ENCODE peak calls at places on chromosomes 5 and 9, in six cellular contexts. Q is adipocyte, Y is mesendoderm, H is aorta, G is astrocyte, W is stomach. K is an unnamed sample. For H3K36me3 and H3K27me3, the result is how much of the 10 kb centered on the place peaks cover.

GRCh38 chr5:180463916-180464602 is 30.1 kb upstream of the CNOT6 start:
- DNase-seq in Q (no peak), Y (no peak), H (no peak), G (no peak), W (no peak), K (no peak)

GRCh38 chr5:171592741-171593140 is 173.3 kb downstream of the FGF18 start:
- DNase-seq in Q (no peak), Y (no peak), H (no peak), G (peak), W (no peak), K (peak)

GRCh38 chr9:96609732-96610131 is 9.9 kb downstream of the CDC14B start:
- DNase-seq in Q (no peak), Y (no peak), H (no peak), G (no peak), W (no peak), K (no peak)

GRCh38 chr5:139949710-139950109 is 93.4 kb downstream of the NRG2 start:
- DNase-seq in Q (no peak), Y (peak), H (no peak), G (no peak), W (no peak), K (no peak)

GRCh38 chr9:72158680-72159079 is 9.4 kb downstream of the GDA start:
- DNase-seq in Q (no peak), Y (no peak), H (no peak), G (no peak), W (no peak), K (no peak)

GRCh38 chr5:150167908-150168307 is 1.3 kb downstream of the CDX1 start:
- DNase-seq in Q (no peak), Y (peak), H (no peak), G (no peak), W (no peak), K (no peak)

GRCh38 chr5:151148583-151148982 is 9.0 kb downstream of the ANXA6 start:
- DNase-seq in Q (no peak), Y (no peak), H (no peak), G (no peak), W (no peak), K (no peak)

GRCh38 chr5:132182366-132183040 is 45.1 kb downstream of the P4HA2 start:
- DNase-seq in Q (peak), Y (peak), H (no peak), G (no peak), W (no peak), K (no peak)

GRCh38 chr5:83151821-83152220 is 74.5 kb downstream of the XRCC4 start:
- DNase-seq in Q (peak), Y (no peak), H (no peak), G (no peak), W (no peak), K (no peak)

GRCh38 chr5:126631920-126632319 is 31.2 kb downstream of the PHAX start:
- DNase-seq in Q (no peak), Y (no peak), H (no peak), G (no peak), W (no peak), K (no peak)

GRCh38 chr5:68834486-68834885 is 259.3 kb upstream of the SLC30A5 start:
- DNase-seq in Q (peak), Y (no peak), H (no peak), G (no peak), W (no peak), K (no peak)

GRCh38 chr5:71923755-71924154 is 183.5 kb upstream of the MAP1B start:
- DNase-seq in Q (peak), Y (peak), H (no peak), G (no peak), W (no peak), K (no peak)

GRCh38 chr5:59685806-59686205 is 207.7 kb downstream of the PDE4D start:
- DNase-seq in Q (no peak), Y (no peak), H (no peak), G (peak), W (no peak), K (peak)

GRCh38 chr9:126696091-126696763 is 82.5 kb downstream of the LMX1B start:
- DNase-seq in Q (no peak), Y (no peak), H (peak), G (no peak), W (no peak), K (no peak)

GRCh38 chr5:180832638-180833068 is 28.4 kb downstream of the ZFP62 start:
- DNase-seq in Q (no peak), Y (no peak), H (no peak), G (no peak), W (no peak), K (no peak)

GRCh38 chr9:79383096-79383495 is 188.7 kb upstream of the TLE4 start:
- DNase-seq in Q (no peak), Y (no peak), H (no peak), G (no peak), W (no peak), K (no peak)

GRCh38 chr5:175658299-175659145 is 651 bp downstream of the HRH2 start:
- DNase-seq in Q (no peak), Y (peak), H (peak), G (no peak), W (peak), K (no peak)

GRCh38 chr5:43615445-43616184 is 12.6 kb downstream of the NNT start:
- DNase-seq in Q (no peak), Y (no peak), H (no peak), G (no peak), W (no peak), K (no peak)

GRCh38 chr5:1744393-1745189 is 55.0 kb downstream of the MRPL36 start:
- DNase-seq in Q (no peak), Y (no peak), H (peak), G (no peak), W (no peak), K (no peak)

GRCh38 chr9:122015165-122015821 is 77.8 kb downstream of the TTLL11 start:
- DNase-seq in Q (no peak), Y (no peak), H (no peak), G (no peak), W (no peak), K (no peak)

GRCh38 chr5:126915496-126915895 is 114.9 kb downstream of the MARCHF3 start:
- DNase-seq in Q (no peak), Y (no peak), H (no peak), G (no peak), W (no peak), K (no peak)

GRCh38 chr9:129416831-129417604 is 203.9 kb downstream of the C9orf50 start:
- DNase-seq in Q (no peak), Y (no peak), H (no peak), G (peak), W (no peak), K (no peak)

GRCh38 chr5:121937762-121938161 is 24.0 kb upstream of the SRFBP1 start:
- DNase-seq in Q (peak), Y (no peak), H (no peak), G (peak), W (no peak), K (no peak)

GRCh38 chr9:111393971-111394370 is 63.9 kb upstream of the OR2K2 start:
- DNase-seq in Q (no peak), Y (no peak), H (no peak), G (peak), W (no peak), K (no peak)

GRCh38 chr9:749712-750111 is 91.8 kb upstream of the DMRT1 start:
- DNase-seq in Q (no peak), Y (no peak), H (no peak), G (peak), W (no peak), K (no peak)

GRCh38 chr5:62714246-62714645 is 135.6 kb downstream of the LRRC70 start:
- DNase-seq in Q (no peak), Y (no peak), H (no peak), G (no peak), W (no peak), K (no peak)

GRCh38 chr9:69122086-69122390 is 52.0 kb upstream of the TJP2 start:
- DNase-seq in Q (peak), Y (peak), H (peak), G (peak), W (peak), K (peak)

GRCh38 chr9:69120380-69121154 is 53.5 kb upstream of the TJP2 start:
- DNase-seq in Q (no peak), Y (peak), H (no peak), G (no peak), W (peak), K (no peak)

GRCh38 chr9:69118656-69119055 is 55.4 kb upstream of the TJP2 start:
- DNase-seq in Q (no peak), Y (no peak), H (no peak), G (no peak), W (no peak), K (no peak)

GRCh38 chr9:69121155-69122085 is 52.7 kb upstream of the TJP2 start:
- DNase-seq in Q (peak), Y (peak), H (peak), G (no peak), W (peak), K (peak)

GRCh38 chr9:69122391-69123141 is 51.5 kb upstream of the TJP2 start:
- DNase-seq in Q (peak), Y (peak), H (no peak), G (peak), W (peak), K (no peak)
- H3K4me3 ChIP-seq in Q (peak), Y (peak), H (peak), G (peak), W (peak), K (peak)

DNA sequence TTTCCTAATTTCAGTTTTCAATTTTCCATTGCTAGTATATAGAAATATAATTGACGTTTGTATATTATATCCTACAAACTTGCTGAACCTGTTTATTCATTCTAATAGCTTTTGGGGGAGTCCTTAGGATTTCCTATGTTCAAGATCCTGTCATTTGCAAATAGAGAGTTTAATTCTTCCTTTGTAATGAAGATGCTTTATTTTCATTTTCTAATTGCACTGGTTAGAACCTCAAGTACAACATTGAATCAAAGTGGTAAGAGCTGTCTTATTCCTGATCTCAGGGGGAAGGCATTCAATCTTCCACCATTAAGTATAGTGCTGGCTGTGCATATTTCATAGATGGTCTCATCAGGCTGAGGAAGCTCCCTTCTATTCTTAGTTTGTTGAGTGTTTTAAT is 15.6 kb upstream of the SLC24A2 start:
- DNase-seq in Q (no peak), Y (no peak), H (no peak), G (no peak), W (no peak), K (no peak)
- H3K36me3 ChIP-seq in Q (under half), Y (under half), H (under half), G (under half), W (under half), K (under half)

DNA sequence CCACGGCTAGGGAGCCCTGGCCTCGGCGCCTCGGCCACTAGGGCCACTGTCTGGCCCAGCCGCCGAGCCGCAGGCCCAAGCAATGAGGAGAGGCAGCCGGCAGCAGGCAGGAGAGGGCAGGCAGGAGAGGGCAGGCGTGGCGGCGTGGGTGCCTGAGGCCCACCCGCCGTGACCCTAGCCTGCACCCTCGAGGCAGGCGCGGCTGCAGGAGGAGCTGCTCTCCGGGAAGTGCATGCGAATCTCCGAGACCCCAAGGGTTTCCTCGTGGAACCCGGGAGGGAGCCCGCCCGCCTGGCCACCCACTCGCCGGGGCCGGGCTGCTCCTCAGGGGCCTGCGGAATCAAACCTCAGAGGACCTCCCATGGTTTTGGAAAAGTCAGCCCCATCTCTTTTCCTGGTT is 9.3 kb downstream of the GRIN1 start:
- DNase-seq in Q (no peak), Y (no peak), H (no peak), G (no peak), W (no peak), K (no peak)
- H3K27me3 ChIP-seq in Q (under half), Y (under half), H (under half), G (under half), W (under half), K (under half)

GRCh38 chr9:110126986-110127864 is 80.7 kb downstream of the C9orf152 start:
- DNase-seq in Q (no peak), Y (peak), H (peak), G (peak), W (peak), K (peak)
- H3K4me3 ChIP-seq in Q (peak), Y (no peak), H (peak), G (no peak), W (peak), K (no peak)

GRCh38 chr5:146519554-146519953 is 3.6 kb upstream of the GPR151 start:
- DNase-seq in Q (no peak), Y (no peak), H (no peak), G (no peak), W (no peak), K (no peak)

GRCh38 chr5:146521403-146522106 is 5.6 kb upstream of the GPR151 start:
- DNase-seq in Q (no peak), Y (no peak), H (no peak), G (no peak), W (no peak), K (no peak)

GRCh38 chr5:146527785-146528184 is 11.8 kb upstream of the GPR151 start:
- DNase-seq in Q (no peak), Y (no peak), H (no peak), G (no peak), W (no peak), K (no peak)

GRCh38 chr5:146520731-146521130 is 4.7 kb upstream of the GPR151 start:
- DNase-seq in Q (no peak), Y (peak), H (no peak), G (peak), W (no peak), K (no peak)

DNA sequence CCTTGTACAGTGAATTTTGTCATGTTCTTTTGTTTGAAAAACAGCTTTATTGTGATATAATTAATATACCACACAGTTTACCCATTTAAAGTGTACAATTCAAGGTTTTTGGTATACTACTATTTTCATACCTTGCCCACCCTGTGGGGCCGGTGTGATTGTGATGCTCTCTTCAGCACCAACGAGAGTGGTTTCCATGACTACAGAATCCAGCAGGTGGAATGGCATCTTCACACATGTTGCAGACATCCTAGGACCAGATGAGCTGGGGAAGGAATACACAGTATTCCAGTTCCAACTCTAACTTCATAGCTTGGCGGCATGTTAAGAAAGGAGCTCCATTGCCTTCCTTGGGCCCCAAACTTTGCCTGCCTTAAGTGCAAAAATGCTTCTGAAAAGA is 7.7 kb upstream of the GPR151 start:
- DNase-seq in Q (no peak), Y (no peak), H (no peak), G (no peak), W (no peak), K (no peak)
- H3K36me3 ChIP-seq in Q (under half), Y (under half), H (under half), G (under half), W (under half), K (under half)

GRCh38 chr9:134970719-134971118 is 53.0 kb upstream of the FCN1 start:
- DNase-seq in Q (no peak), Y (no peak), H (peak), G (no peak), W (no peak), K (no peak)
- H3K27me3 ChIP-seq in Q (half or more), Y (under half), H (under half), G (under half), W (under half), K (under half)

GRCh38 chr5:73382412-73382795 is 66.2 kb downstream of the FOXD1 start:
- DNase-seq in Q (no peak), Y (peak), H (no peak), G (no peak), W (no peak), K (no peak)
- H3K4me3 ChIP-seq in Q (peak), Y (no peak), H (no peak), G (no peak), W (peak), K (no peak)

GRCh38 chr5:136169218-136169617 is 23.7 kb downstream of the SMIM32 start:
- DNase-seq in Q (no peak), Y (no peak), H (no peak), G (no peak), W (no peak), K (no peak)

GRCh38 chr5:136162001-136162400 is 29.4 kb downstream of the SMAD5 start:
- DNase-seq in Q (no peak), Y (no peak), H (no peak), G (no peak), W (no peak), K (no peak)

GRCh38 chr5:136166909-136167308 is 26.1 kb downstream of the SMIM32 start:
- DNase-seq in Q (no peak), Y (no peak), H (no peak), G (no peak), W (no peak), K (no peak)

GRCh38 chr5:136159457-136159856 is 26.8 kb downstream of the SMAD5 start:
- DNase-seq in Q (peak), Y (peak), H (no peak), G (peak), W (no peak), K (no peak)

DNA sequence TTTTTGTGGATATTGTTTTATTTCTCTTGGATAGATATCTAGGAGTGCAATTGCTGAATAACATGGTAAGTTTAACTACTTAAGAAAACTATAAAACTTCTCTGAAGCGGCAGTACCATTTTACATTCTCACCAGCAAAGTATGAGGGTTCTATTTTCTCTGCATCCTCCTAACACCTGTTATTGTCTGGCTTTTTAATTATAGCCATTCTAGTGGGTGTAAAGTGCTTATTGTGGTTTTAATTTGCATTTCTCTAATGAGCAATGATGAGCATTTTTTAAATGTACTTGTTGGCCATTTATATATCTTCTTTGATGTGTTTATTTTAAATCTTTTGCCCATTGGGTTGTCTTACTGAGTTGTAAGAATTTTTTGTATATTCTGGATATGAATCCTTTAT is 28.7 kb downstream of the SMIM32 start:
- DNase-seq in Q (no peak), Y (no peak), H (no peak), G (no peak), W (no peak), K (no peak)
- H3K36me3 ChIP-seq in Q (under half), Y (under half), H (under half), G (under half), W (under half), K (half or more)

DNA sequence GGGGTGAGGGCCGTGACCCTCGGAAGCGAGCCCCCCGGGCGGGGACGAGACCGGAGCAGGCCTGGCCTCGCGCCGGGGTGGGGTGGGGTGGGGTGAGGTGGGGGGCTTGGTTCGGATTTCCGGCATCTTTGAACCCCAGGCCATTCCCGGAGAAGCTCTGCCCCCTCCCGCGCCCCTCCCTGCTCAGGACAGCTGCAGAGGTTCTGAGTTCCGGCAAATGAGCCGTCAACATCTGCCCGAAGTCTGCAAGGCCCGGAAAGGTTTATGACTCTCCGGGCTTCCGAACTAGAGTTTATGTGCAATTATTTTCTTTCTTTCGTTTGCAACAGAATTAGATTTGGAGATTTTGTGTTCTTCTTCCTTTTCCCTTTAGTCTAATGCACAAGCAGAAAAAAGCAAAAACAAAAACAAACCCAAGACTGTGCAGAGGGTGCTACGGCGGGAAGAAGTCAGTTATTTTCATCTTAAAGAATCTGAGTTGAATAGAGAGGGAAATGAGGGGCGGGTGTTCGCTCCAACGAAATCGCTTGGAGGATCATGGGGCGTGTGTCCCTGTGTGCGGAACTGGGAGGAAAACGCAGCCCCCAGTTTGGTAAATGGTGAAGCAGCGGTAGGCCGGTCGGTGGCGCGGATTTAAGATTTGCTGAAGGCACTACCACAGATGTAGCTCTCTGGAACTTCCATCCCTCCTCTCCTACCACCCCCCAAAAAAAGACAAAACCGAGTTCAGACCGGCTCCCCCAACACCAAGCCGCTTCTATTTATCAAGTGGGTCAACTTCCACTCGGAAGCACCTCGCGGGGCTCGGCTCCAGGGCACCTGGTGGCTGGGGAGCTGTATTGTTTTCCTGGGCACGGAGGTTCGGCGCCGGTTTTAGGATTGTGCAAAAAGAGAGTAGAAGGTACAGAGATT is 4.8 kb downstream of the LHX2 start:
- DNase-seq in Q (no peak), Y (no peak), H (no peak), G (no peak), W (no peak), K (no peak)
- H3K27me3 ChIP-seq in Q (half or more), Y (half or more), H (under half), G (half or more), W (half or more), K (under half)

DNA sequence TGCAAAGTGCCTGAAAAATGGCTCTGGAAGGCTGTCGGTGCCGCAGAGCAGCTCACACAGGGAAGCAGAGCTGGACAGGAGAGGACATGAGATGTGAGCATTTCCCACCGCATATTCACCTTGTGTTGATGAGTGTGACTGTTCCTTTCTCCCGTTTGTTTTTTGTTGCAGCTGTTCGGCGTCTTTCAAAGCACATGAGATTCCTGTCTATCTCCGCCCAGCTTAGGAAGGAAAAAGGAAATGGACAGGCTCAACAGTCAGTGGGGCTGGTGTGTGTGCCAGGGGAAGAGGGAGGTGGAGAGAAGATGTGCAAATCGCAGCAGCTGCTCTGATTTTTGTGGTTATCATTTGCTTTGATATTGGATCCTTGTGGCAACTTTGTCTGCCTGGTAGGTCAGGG is 165.0 kb upstream of the SEMA6A start:
- DNase-seq in Q (no peak), Y (no peak), H (no peak), G (no peak), W (no peak), K (no peak)
- H3K4me3 ChIP-seq in Q (peak), Y (no peak), H (no peak), G (no peak), W (no peak), K (no peak)